ENCODE peak calls at places on chromosome 1, in ten cellular contexts. I, C, J, W, F, U, G, L, M and Z are unnamed samples.

GRCh38 chr1:26998319-26999300 is 5.1 kb downstream of the TRNP1 start:
- DNase-seq in F (no peak), J (no peak), I (no peak), W (no peak), L (no peak), C (peak), U (no peak), G (peak), M (no peak), Z (no peak)

GRCh38 chr1:56910441-56910985 is 55.3 kb downstream of the C8B start:
- DNase-seq in J (no peak), I (no peak), L (no peak), U (no peak), C (no peak), W (no peak), M (no peak), G (peak), F (no peak), Z (no peak)

GRCh38 chr1:15005116-15005515 is 148.4 kb upstream of the TMEM51 start:
- DNase-seq in J (no peak), F (peak), C (peak), W (no peak), G (no peak), I (no peak), L (no peak), M (no peak), U (no peak), Z (no peak)

GRCh38 chr1:89261926-89262540 is 10.6 kb downstream of the GBP5 start:
- DNase-seq in I (peak), G (peak), J (no peak), W (no peak), F (no peak), U (no peak), L (no peak), C (peak), M (no peak), Z (no peak)

GRCh38 chr1:202576816-202577215 is 133.4 kb downstream of the SYT2 start:
- DNase-seq in U (no peak), C (peak), I (peak), W (no peak), L (no peak), J (no peak), F (no peak), G (peak), M (no peak), Z (no peak)

GRCh38 chr1:43302721-43303476 is 2.1 kb downstream of the TIE1 start:
- DNase-seq in L (no peak), C (peak), G (no peak), I (no peak), M (no peak), J (peak), U (no peak), F (no peak), W (no peak), Z (no peak)

GRCh38 chr1:179175011-179175934 is 54.2 kb downstream of the ABL2 start:
- DNase-seq in G (peak), W (peak), F (peak), J (no peak), I (peak), C (peak), L (peak), U (no peak), M (no peak), Z (no peak)

GRCh38 chr1:47002211-47002610 is 21.3 kb upstream of the CYP4X1 start:
- DNase-seq in J (no peak), W (no peak), I (peak), L (no peak), G (no peak), F (no peak), C (peak), U (no peak), M (no peak), Z (no peak)

GRCh38 chr1:114610546-114611245 is 29.3 kb upstream of the BCAS2 start:
- DNase-seq in L (no peak), F (no peak), G (peak), I (peak), C (peak), W (no peak), U (no peak), M (no peak), J (no peak), Z (no peak)

GRCh38 chr1:210715072-210715471 is 386.4 kb downstream of the HHAT start:
- DNase-seq in J (no peak), L (no peak), M (no peak), F (no peak), C (no peak), I (no peak), G (no peak), W (peak), U (no peak), Z (no peak)

GRCh38 chr1:169138866-169139670 is 32.6 kb downstream of the ATP1B1 start:
- DNase-seq in U (no peak), W (no peak), M (no peak), I (no peak), C (no peak), J (no peak), G (no peak), F (no peak), L (no peak), Z (no peak)

GRCh38 chr1:9455487-9456237 is 83.6 kb upstream of the SLC25A33 start:
- DNase-seq in F (peak), M (peak), C (peak), U (no peak), W (no peak), I (peak), J (no peak), L (peak), G (peak), Z (peak)

GRCh38 chr1:89978763-89979162 is 16.1 kb upstream of the ZNF326 start:
- DNase-seq in W (no peak), J (no peak), I (peak), M (no peak), U (no peak), L (no peak), F (no peak), G (no peak), C (peak), Z (no peak)

GRCh38 chr1:36565576-36566501 is 83.1 kb upstream of the CSF3R start:
- DNase-seq in C (no peak), L (no peak), W (no peak), M (no peak), U (no peak), G (no peak), I (no peak), F (no peak), J (peak), Z (no peak)

GRCh38 chr1:228043281-228043845 is 36.6 kb downstream of the WNT3A start:
- DNase-seq in I (no peak), G (no peak), W (no peak), J (peak), L (no peak), M (no peak), F (no peak), U (no peak), C (peak), Z (no peak)

GRCh38 chr1:66284746-66285145 is 249.2 kb upstream of the SGIP1 start:
- DNase-seq in J (no peak), F (no peak), C (no peak), I (no peak), L (no peak), G (no peak), M (no peak), U (no peak), W (no peak), Z (no peak)

GRCh38 chr1:17125756-17126237 is 6.5 kb upstream of the PADI2 start:
- DNase-seq in J (no peak), F (peak), U (peak), G (peak), W (peak), M (peak), C (peak), L (peak), I (peak), Z (peak)

GRCh38 chr1:6028042-6028895 is 17.4 kb upstream of the KCNAB2 start:
- DNase-seq in G (peak), W (no peak), C (no peak), F (no peak), U (peak), J (no peak), I (peak), L (no peak), M (peak), Z (peak)

GRCh38 chr1:46039571-46040052 is 92.8 kb downstream of the PIK3R3 start:
- DNase-seq in I (peak), L (no peak), C (peak), M (no peak), G (peak), W (no peak), J (no peak), F (peak), U (no peak), Z (no peak)

GRCh38 chr1:211469938-211470529 is 21.9 kb downstream of the RD3 start:
- DNase-seq in L (peak), F (peak), J (no peak), M (peak), G (peak), C (peak), I (peak), U (no peak), W (peak), Z (peak)

GRCh38 chr1:160618763-160619274 is 28.0 kb downstream of the SLAMF1 start:
- DNase-seq in J (no peak), L (no peak), G (no peak), F (no peak), I (no peak), U (no peak), C (no peak), W (no peak), M (no peak), Z (no peak)

GRCh38 chr1:115544131-115544530 is 97.6 kb upstream of the VANGL1 start:
- DNase-seq in L (no peak), J (no peak), M (no peak), W (no peak), G (peak), F (no peak), I (peak), C (peak), U (no peak), Z (no peak)

GRCh38 chr1:18192182-18192581 is 84.6 kb downstream of the IGSF21 start:
- DNase-seq in F (no peak), C (no peak), J (no peak), I (no peak), M (no peak), W (no peak), L (no peak), G (no peak), U (no peak), Z (no peak)

GRCh38 chr1:15916916-15917315 is 59.0 kb downstream of the ZBTB17 start:
- DNase-seq in I (no peak), C (no peak), L (no peak), W (no peak), M (no peak), F (no peak), U (no peak), G (no peak), J (no peak), Z (no peak)